ENCODE peak calls at places on chromosomes 3 and 15, in five cellular contexts. One of them, this sample, is unnamed.

GRCh38 chr15:77335298-77335697 is 84.6 kb downstream of the PEAK1 start:
- DNase-seq in tibial nerve: no peak
- DNase-seq in nephron progenitor cell: no peak
- DNase-seq in left ventricle myocardium inferior: peak; percentile 34
- DNase-seq in MCF 10A: no peak
- DNase-seq in this sample: no peak

GRCh38 chr3:128282392-128283196 is 129.3 kb downstream of the EEFSEC start:
- DNase-seq in tibial nerve: peak; percentile 35
- DNase-seq in nephron progenitor cell: no peak
- DNase-seq in left ventricle myocardium inferior: peak; percentile 72
- DNase-seq in MCF 10A: no peak
- DNase-seq in this sample: no peak

GRCh38 chr3:196108075-196108743 is 26.3 kb upstream of the TFRC start:
- DNase-seq in tibial nerve: no peak
- DNase-seq in nephron progenitor cell: no peak
- DNase-seq in left ventricle myocardium inferior: no peak
- DNase-seq in MCF 10A: peak; percentile 69
- DNase-seq in this sample: no peak

GRCh38 chr15:40409366-40409765 is 3.8 kb downstream of the IVD start:
- DNase-seq in tibial nerve: no peak
- DNase-seq in nephron progenitor cell: no peak
- DNase-seq in left ventricle myocardium inferior: no peak
- DNase-seq in MCF 10A: no peak
- DNase-seq in this sample: no peak

GRCh38 chr3:188956839-188957489 is 214.8 kb upstream of the TPRG1 start:
- DNase-seq in tibial nerve: peak; percentile 63
- DNase-seq in nephron progenitor cell: no peak
- DNase-seq in left ventricle myocardium inferior: no peak
- DNase-seq in MCF 10A: peak; percentile 71
- DNase-seq in this sample: no peak

GRCh38 chr3:53806182-53807116 is 39.8 kb downstream of the CHDH start:
- DNase-seq in tibial nerve: no peak
- DNase-seq in nephron progenitor cell: no peak
- DNase-seq in left ventricle myocardium inferior: no peak
- DNase-seq in MCF 10A: no peak
- DNase-seq in this sample: no peak

GRCh38 chr3:23548706-23549105 is 257.0 kb upstream of the UBE2E1 start:
- DNase-seq in tibial nerve: no peak
- DNase-seq in nephron progenitor cell: no peak
- DNase-seq in left ventricle myocardium inferior: no peak
- DNase-seq in MCF 10A: no peak
- DNase-seq in this sample: no peak

GRCh38 chr3:43794776-43795175 is 104.0 kb downstream of the ABHD5 start:
- DNase-seq in tibial nerve: no peak
- DNase-seq in nephron progenitor cell: no peak
- DNase-seq in left ventricle myocardium inferior: no peak
- DNase-seq in MCF 10A: peak; percentile 61
- DNase-seq in this sample: no peak

GRCh38 chr3:78765671-78766485 is 1001.9 kb downstream of the ROBO1 start:
- DNase-seq in tibial nerve: no peak
- DNase-seq in nephron progenitor cell: no peak
- DNase-seq in left ventricle myocardium inferior: no peak
- DNase-seq in MCF 10A: no peak
- DNase-seq in this sample: no peak

GRCh38 chr3:170485696-170486095 is 67.0 kb downstream of the CLDN11 start:
- DNase-seq in tibial nerve: no peak
- DNase-seq in nephron progenitor cell: no peak
- DNase-seq in left ventricle myocardium inferior: no peak
- DNase-seq in MCF 10A: peak; percentile 20
- DNase-seq in this sample: no peak

GRCh38 chr3:102224171-102224570 is 210.6 kb upstream of the ZPLD1 start:
- DNase-seq in tibial nerve: peak; percentile 47
- DNase-seq in nephron progenitor cell: no peak
- DNase-seq in left ventricle myocardium inferior: no peak
- DNase-seq in MCF 10A: peak; percentile 32
- DNase-seq in this sample: no peak
- TF ChIP-seq CTCF in tibial nerve: peak; percentile 12
- TF ChIP-seq CTCF in nephron progenitor cell: no peak
- TF ChIP-seq CTCF in left ventricle myocardium inferior: peak; percentile 52
- TF ChIP-seq CTCF in MCF 10A: peak; percentile 43
- TF ChIP-seq CTCF in this sample: no peak

GRCh38 chr15:75785771-75786563 is 57.3 kb upstream of the UBE2Q2 start:
- DNase-seq in tibial nerve: no peak
- DNase-seq in nephron progenitor cell: peak; percentile 51
- DNase-seq in left ventricle myocardium inferior: no peak
- DNase-seq in MCF 10A: no peak
- DNase-seq in this sample: no peak
- TF ChIP-seq CTCF in tibial nerve: no peak
- TF ChIP-seq CTCF in nephron progenitor cell: peak; percentile 26
- TF ChIP-seq CTCF in left ventricle myocardium inferior: peak; percentile 23
- TF ChIP-seq CTCF in MCF 10A: no peak
- TF ChIP-seq CTCF in this sample: peak; percentile 49

GRCh38 chr3:73753985-73754384 is 129.2 kb upstream of the PDZRN3 start:
- DNase-seq in tibial nerve: no peak
- DNase-seq in nephron progenitor cell: no peak
- DNase-seq in left ventricle myocardium inferior: no peak
- DNase-seq in MCF 10A: no peak
- DNase-seq in this sample: no peak
- TF ChIP-seq CTCF in tibial nerve: no peak
- TF ChIP-seq CTCF in nephron progenitor cell: no peak
- TF ChIP-seq CTCF in left ventricle myocardium inferior: no peak
- TF ChIP-seq CTCF in MCF 10A: no peak
- TF ChIP-seq CTCF in this sample: no peak

DNA sequence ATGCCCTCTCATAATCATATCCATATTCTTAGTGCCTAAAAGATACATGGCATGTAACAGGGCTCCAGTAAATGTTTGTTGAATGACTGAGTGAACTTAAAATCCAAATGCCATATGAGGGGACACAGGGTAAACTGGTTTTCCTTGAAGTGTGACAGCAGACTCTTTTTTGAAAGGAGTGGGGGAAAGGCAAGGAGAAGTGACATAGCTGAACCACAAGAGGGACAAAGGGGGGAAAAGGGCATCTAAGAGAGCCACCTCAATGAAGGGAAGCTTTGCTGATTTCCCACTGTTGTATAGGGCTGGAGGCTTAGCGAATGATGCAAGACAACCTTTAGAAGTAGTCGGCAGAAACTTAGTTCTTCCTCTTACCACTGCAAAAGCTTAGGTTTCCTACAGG is 9.1 kb downstream of the TRIM42 start:
- DNase-seq in tibial nerve: no peak
- DNase-seq in nephron progenitor cell: no peak
- DNase-seq in left ventricle myocardium inferior: no peak
- DNase-seq in MCF 10A: no peak
- DNase-seq in this sample: no peak
- TF ChIP-seq CTCF in tibial nerve: no peak
- TF ChIP-seq CTCF in nephron progenitor cell: no peak
- TF ChIP-seq CTCF in left ventricle myocardium inferior: no peak
- TF ChIP-seq CTCF in MCF 10A: no peak
- TF ChIP-seq CTCF in this sample: no peak

DNA sequence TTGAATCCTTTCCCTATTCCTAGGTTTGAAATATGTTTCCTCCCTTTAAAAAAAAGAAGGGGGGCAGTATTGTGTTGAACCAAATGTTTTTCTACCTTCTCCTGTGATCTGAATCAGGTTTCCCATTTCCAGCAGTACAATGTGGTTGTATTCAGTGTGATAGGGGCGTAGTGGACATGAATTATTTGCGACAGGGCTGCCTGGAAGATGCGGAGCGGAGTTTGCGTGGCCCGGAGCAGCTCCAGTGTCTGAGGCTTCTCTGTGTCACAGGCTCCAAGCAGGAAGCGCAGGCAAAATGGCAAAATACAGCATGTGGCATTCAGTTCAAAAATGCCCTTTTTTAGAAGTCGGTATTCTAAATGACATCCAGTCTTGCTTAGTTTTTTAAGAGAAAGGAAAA is 154.4 kb downstream of the PGPEP1L start:
- DNase-seq in tibial nerve: peak; percentile 92
- DNase-seq in nephron progenitor cell: peak; percentile 89
- DNase-seq in left ventricle myocardium inferior: peak; percentile 91
- DNase-seq in MCF 10A: peak; percentile 81
- DNase-seq in this sample: peak; percentile 46
- TF ChIP-seq CTCF in tibial nerve: no peak
- TF ChIP-seq CTCF in nephron progenitor cell: no peak
- TF ChIP-seq CTCF in left ventricle myocardium inferior: no peak
- TF ChIP-seq CTCF in MCF 10A: no peak
- TF ChIP-seq CTCF in this sample: no peak

GRCh38 chr15:23629234-23629805 is 18.3 kb downstream of the MAGEL2 start:
- DNase-seq in tibial nerve: no peak
- DNase-seq in nephron progenitor cell: no peak
- DNase-seq in left ventricle myocardium inferior: no peak
- DNase-seq in MCF 10A: no peak
- DNase-seq in this sample: no peak
- TF ChIP-seq CTCF in tibial nerve: no peak
- TF ChIP-seq CTCF in nephron progenitor cell: peak; percentile 59
- TF ChIP-seq CTCF in left ventricle myocardium inferior: peak; percentile 43
- TF ChIP-seq CTCF in MCF 10A: peak; percentile 42
- TF ChIP-seq CTCF in this sample: peak; percentile 57

GRCh38 chr15:89132611-89133242 is 44.5 kb downstream of the ABHD2 start:
- DNase-seq in tibial nerve: peak; percentile 35
- DNase-seq in nephron progenitor cell: no peak
- DNase-seq in left ventricle myocardium inferior: no peak
- DNase-seq in MCF 10A: no peak
- DNase-seq in this sample: no peak
- TF ChIP-seq CTCF in tibial nerve: no peak
- TF ChIP-seq CTCF in nephron progenitor cell: no peak
- TF ChIP-seq CTCF in left ventricle myocardium inferior: no peak
- TF ChIP-seq CTCF in MCF 10A: no peak
- TF ChIP-seq CTCF in this sample: no peak

GRCh38 chr3:104429727-104430126 is 937.0 kb upstream of the ALCAM start:
- DNase-seq in tibial nerve: no peak
- DNase-seq in nephron progenitor cell: no peak
- DNase-seq in left ventricle myocardium inferior: no peak
- DNase-seq in MCF 10A: no peak
- DNase-seq in this sample: no peak
- TF ChIP-seq CTCF in tibial nerve: no peak
- TF ChIP-seq CTCF in nephron progenitor cell: no peak
- TF ChIP-seq CTCF in left ventricle myocardium inferior: no peak
- TF ChIP-seq CTCF in MCF 10A: no peak
- TF ChIP-seq CTCF in this sample: no peak